ENCODE peak calls at places on chromosome 17, in eight cellular contexts. N is GM06990; C is HL-60; E is uterus; H is IMR-90; Y is sigmoid colon; Q is dorsolateral prefrontal cortex; G is CD8-positive, alpha-beta T cell. I is an unnamed sample.

GRCh38 chr17:65022751-65023421 is 33.7 kb downstream of the GNA13 start:
- DNase-seq in E (no peak), C (no peak), Q (no peak), H (peak), G (no peak), N (peak), Y (no peak), I (peak)

GRCh38 chr17:28549274-28550132 is 2.9 kb downstream of the UNC119 start:
- DNase-seq in Q (no peak), Y (no peak), N (peak), E (no peak), H (no peak), G (peak), C (peak), I (peak)

GRCh38 chr17:12963505-12963904 is 54.3 kb downstream of the ELAC2 start:
- DNase-seq in Q (peak), C (no peak), Y (no peak), G (no peak), E (no peak), N (no peak), H (no peak), I (no peak)

GRCh38 chr17:27049104-27049784 is 244.7 kb upstream of the WSB1 start:
- DNase-seq in Y (no peak), G (no peak), H (no peak), E (no peak), Q (no peak), C (no peak), N (no peak), I (no peak)

GRCh38 chr17:73205326-73205980 is 12.6 kb downstream of the COG1 start:
- DNase-seq in Q (no peak), E (no peak), Y (no peak), N (no peak), G (no peak), H (no peak), C (no peak), I (no peak)

GRCh38 chr17:14510136-14510535 is 209.3 kb downstream of the HS3ST3B1 start:
- DNase-seq in G (no peak), N (no peak), Y (no peak), C (no peak), H (peak), Q (no peak), E (no peak), I (no peak)

GRCh38 chr17:7774037-7774659 is 56.6 kb downstream of the DNAH2 start:
- DNase-seq in Y (no peak), N (no peak), Q (no peak), C (no peak), G (no peak), E (no peak), H (peak), I (no peak)

GRCh38 chr17:39863918-39864746 is at the start of gene IKZF3:
- DNase-seq in Y (no peak), E (peak), H (peak), N (peak), G (peak), Q (no peak), C (peak), I (peak)

GRCh38 chr17:80523054-80523744 is 21.4 kb upstream of the RPTOR start:
- DNase-seq in G (no peak), Q (no peak), H (no peak), N (no peak), E (no peak), Y (no peak), C (no peak), I (no peak)

GRCh38 chr17:81457917-81458555 is 54.6 kb downstream of the ACTG1 start:
- DNase-seq in Y (no peak), G (no peak), Q (no peak), N (no peak), E (no peak), C (peak), H (no peak), I (no peak)

GRCh38 chr17:80892019-80892855 is 99.4 kb upstream of the CHMP6 start:
- DNase-seq in E (peak), G (peak), N (peak), Y (peak), C (peak), Q (peak), H (peak), I (peak)

GRCh38 chr17:64148017-64148631 is 18.2 kb upstream of the ERN1 start:
- DNase-seq in E (no peak), N (no peak), H (no peak), G (no peak), Y (no peak), C (no peak), Q (no peak), I (peak)

GRCh38 chr17:81641825-81642489 is 5.0 kb downstream of the TSPAN10 start:
- DNase-seq in Q (no peak), N (no peak), Y (no peak), G (no peak), E (no peak), C (no peak), H (peak), I (no peak)

GRCh38 chr17:61149862-61150362 is 249.7 kb upstream of the TBX2 start:
- DNase-seq in E (no peak), Q (no peak), C (no peak), N (no peak), H (no peak), Y (no peak), G (no peak), I (no peak)

GRCh38 chr17:39563476-39563875 is 44.2 kb downstream of the NEUROD2 start:
- DNase-seq in N (no peak), H (no peak), E (no peak), C (no peak), Y (no peak), Q (peak), G (no peak), I (no peak)

GRCh38 chr17:82399030-82399429 is 19.1 kb upstream of the HEXD start:
- DNase-seq in C (peak), H (peak), N (no peak), Y (no peak), E (peak), G (no peak), Q (peak), I (no peak)

GRCh38 chr17:79943354-79944241 is 92.1 kb downstream of the TBC1D16 start:
- DNase-seq in Y (no peak), N (no peak), H (no peak), Q (no peak), C (no peak), G (no peak), E (peak), I (no peak)

GRCh38 chr17:19448341-19449268 is 37.6 kb downstream of the RNF112 start:
- DNase-seq in N (no peak), H (peak), Q (no peak), Y (peak), C (no peak), E (peak), G (no peak), I (no peak)

GRCh38 chr17:70947215-70947614 is 777.9 kb downstream of the KCNJ2 start:
- DNase-seq in C (no peak), N (no peak), E (no peak), Y (no peak), G (no peak), Q (no peak), H (no peak), I (no peak)

GRCh38 chr17:4501295-4501949 is 2.7 kb downstream of the SPNS2 start:
- DNase-seq in Y (no peak), E (no peak), H (no peak), C (peak), G (no peak), N (no peak), Q (no peak), I (no peak)

GRCh38 chr17:67421869-67422273 is 44.8 kb downstream of the PITPNC1 start:
- DNase-seq in N (no peak), C (peak), Q (no peak), H (peak), Y (no peak), G (peak), E (no peak), I (peak)

GRCh38 chr17:55167024-55167721 is 97.6 kb upstream of the HLF start:
- DNase-seq in E (no peak), H (no peak), Y (no peak), Q (no peak), C (no peak), N (no peak), G (no peak), I (no peak)

GRCh38 chr17:72407336-72408121 is 286.7 kb downstream of the SOX9 start:
- DNase-seq in G (no peak), N (peak), C (no peak), E (peak), Y (peak), H (peak), Q (peak), I (peak)

GRCh38 chr17:42819939-42820535 is 4.0 kb downstream of the BECN1 start:
- DNase-seq in G (peak), Q (no peak), C (peak), E (no peak), Y (no peak), H (peak), N (no peak), I (peak)

GRCh38 chr17:37824534-37825485 is 80.0 kb upstream of the HNF1B start:
- DNase-seq in N (no peak), Y (no peak), E (no peak), Q (no peak), G (no peak), H (peak), C (peak), I (no peak)

GRCh38 chr17:74646231-74646630 is 22.7 kb upstream of the CD300E start:
- DNase-seq in G (no peak), N (no peak), Q (no peak), C (peak), E (no peak), H (no peak), Y (no peak), I (peak)

GRCh38 chr17:78974635-78975591 is 4.8 kb downstream of the LGALS3BP start:
- DNase-seq in Y (peak), G (no peak), C (peak), H (peak), E (peak), Q (peak), N (no peak), I (no peak)

GRCh38 chr17:31373150-31374082 is 18.1 kb upstream of the RAB11FIP4 start:
- DNase-seq in Y (no peak), Q (no peak), G (no peak), H (peak), E (no peak), N (no peak), C (peak), I (peak)

GRCh38 chr17:42653179-42654124 is 5.6 kb upstream of the TUBG2 start:
- DNase-seq in H (peak), Q (no peak), E (peak), C (no peak), N (no peak), Y (peak), G (no peak), I (no peak)

GRCh38 chr17:48998557-48999440 is 1.6 kb downstream of the IGF2BP1 start:
- DNase-seq in Q (no peak), C (peak), E (no peak), G (no peak), H (peak), N (no peak), Y (no peak), I (no peak)

GRCh38 chr17:64532409-64532808 is 25.6 kb downstream of the CEP95 start:
- DNase-seq in N (no peak), C (no peak), H (no peak), E (no peak), G (no peak), Q (no peak), Y (no peak), I (no peak)

GRCh38 chr17:34993031-34993430 is 12.7 kb downstream of the LIG3 start:
- DNase-seq in Q (no peak), C (no peak), H (no peak), G (no peak), N (no peak), Y (no peak), E (no peak), I (no peak)

GRCh38 chr17:49913226-49914095 is 55.5 kb upstream of the DLX4 start:
- DNase-seq in E (no peak), G (no peak), C (no peak), Y (no peak), Q (no peak), N (no peak), H (peak), I (no peak)

GRCh38 chr17:44197980-44198720 is 1.5 kb downstream of the ATXN7L3 start:
- DNase-seq in H (peak), Q (peak), G (peak), N (no peak), Y (no peak), E (no peak), C (peak), I (peak)

DNA sequence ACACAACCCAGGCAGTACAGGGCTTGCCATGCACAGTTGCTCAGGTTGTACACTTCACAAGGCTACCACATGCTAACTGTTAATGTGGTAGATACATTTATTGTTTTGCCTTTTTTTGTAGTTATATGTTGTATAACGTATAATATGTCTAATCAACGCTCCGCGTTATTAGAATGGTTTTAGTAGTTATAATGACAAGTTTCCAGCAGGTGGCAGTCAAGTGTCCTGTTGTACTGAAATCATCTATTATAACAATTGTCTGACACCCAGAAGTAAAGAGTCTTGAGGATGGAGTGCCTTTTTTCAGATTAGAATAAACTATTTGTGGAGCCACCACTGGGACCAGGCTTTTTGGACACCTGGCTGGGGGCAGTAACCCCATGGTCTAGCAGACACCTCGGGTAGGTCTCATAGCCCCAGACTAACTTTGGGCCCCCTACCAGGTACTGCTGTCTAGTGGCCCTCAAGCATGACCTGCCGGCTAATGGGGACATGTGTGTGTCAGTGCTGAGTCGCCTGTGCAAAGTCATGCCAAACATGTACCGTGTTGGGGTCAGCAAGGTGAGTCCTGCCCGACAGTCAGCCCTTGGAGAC is 32.8 kb downstream of the MYO15A start:
- DNase-seq in N (no peak), C (peak), Q (peak), E (no peak), H (peak), Y (no peak), G (peak), I (peak)
- H3K4me3 ChIP-seq in N (no peak), C (no peak), Q (no peak), E (no peak), H (no peak), Y (no peak), G (no peak), I (no peak)

GRCh38 chr17:32901743-32902142 is 24.8 kb upstream of the MYO1D start:
- DNase-seq in E (no peak), G (no peak), Y (no peak), H (no peak), C (no peak), N (no peak), Q (no peak), I (no peak)
- TF ChIP-seq CTCF in E (no peak), G (no peak), Y (no peak), H (no peak), C (no peak), N (no peak), Q (no peak), I (no peak)

DNA sequence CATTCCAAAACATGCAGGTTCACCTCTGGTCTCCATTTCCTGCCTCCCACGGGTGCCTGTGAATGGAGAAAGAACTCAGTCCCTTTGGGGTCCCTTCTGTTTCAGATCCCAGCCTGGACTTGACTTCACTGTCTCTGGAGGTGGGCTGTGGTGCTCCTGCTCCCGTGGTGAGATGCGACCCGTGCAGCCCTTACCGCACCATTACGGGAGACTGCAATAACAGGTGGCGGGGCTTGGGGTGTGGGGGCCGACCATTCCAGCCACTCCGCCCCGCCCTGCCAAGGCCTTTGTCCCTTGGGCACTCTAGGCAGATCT is 10.5 kb downstream of the LPO start:
- DNase-seq in E (no peak), G (no peak), C (no peak), Q (no peak), Y (no peak), N (no peak), H (no peak), I (no peak)
- H3K4me3 ChIP-seq in E (peak), G (peak), C (no peak), Q (peak), Y (peak), N (no peak), H (peak), I (no peak)

GRCh38 chr17:1170739-1171138 is 9.0 kb downstream of the ABR start:
- DNase-seq in E (no peak), H (no peak), Y (no peak), N (no peak), Q (no peak), G (no peak), C (no peak), I (no peak)
- TF ChIP-seq CTCF in E (no peak), H (peak), Y (no peak), N (peak), Q (no peak), G (no peak), C (no peak), I (peak)

I was measured in GM12865.